ENCODE peak calls at places on chromosomes 7 and 10, in four cellular contexts. G is A673; Z is A549; L is effector memory CD4-positive, alpha-beta T cell. B is an unnamed sample.

GRCh38 chr7:157339777-157340677 is 3.2 kb downstream of the DNAJB6 start:
- DNase-seq in G (peak), Z (peak), L (peak), B (peak)

GRCh38 chr10:91652364-91652763 is 19.5 kb upstream of the PPP1R3C start:
- DNase-seq in G (peak), Z (peak), L (no peak), B (peak)

GRCh38 chr10:63515002-63515763 is 6.0 kb upstream of the REEP3 start:
- DNase-seq in G (peak), Z (no peak), L (no peak), B (no peak)

GRCh38 chr7:778271-778967 is 51.3 kb upstream of the PRKAR1B start:
- DNase-seq in G (peak), Z (no peak), L (no peak), B (no peak)

GRCh38 chr7:22195402-22195801 is 161.6 kb downstream of the RAPGEF5 start:
- DNase-seq in G (no peak), Z (no peak), L (no peak), B (no peak)

GRCh38 chr7:155027879-155028278 is 25.0 kb upstream of the PAXIP1 start:
- DNase-seq in G (no peak), Z (no peak), L (no peak), B (no peak)

GRCh38 chr7:45120-46090 is 147.0 kb upstream of the FAM20C start:
- DNase-seq in G (no peak), Z (no peak), L (no peak), B (no peak)

GRCh38 chr10:11180228-11180627 is 162.6 kb downstream of the CELF2 start:
- DNase-seq in G (no peak), Z (no peak), L (peak), B (no peak)

GRCh38 chr7:149826344-149827088 is 11.7 kb upstream of the ZNF862 start:
- DNase-seq in G (no peak), Z (no peak), L (no peak), B (no peak)

GRCh38 chr10:89502556-89502955 is 32.8 kb downstream of the SLC16A12 start:
- DNase-seq in G (no peak), Z (no peak), L (no peak), B (peak)

GRCh38 chr10:50740351-50740688 is 584 bp downstream of the ASAH2B start:
- DNase-seq in G (peak), Z (peak), L (no peak), B (peak)

GRCh38 chr10:61882621-61883375 is 18.7 kb upstream of the ARID5B start:
- DNase-seq in G (no peak), Z (no peak), L (no peak), B (peak)

GRCh38 chr7:1842321-1843221 is 172.5 kb downstream of the ELFN1 start:
- DNase-seq in G (no peak), Z (no peak), L (no peak), B (no peak)

GRCh38 chr10:97053285-97053684 is 132.5 kb downstream of the SLIT1 start:
- DNase-seq in G (no peak), Z (no peak), L (no peak), B (no peak)

GRCh38 chr7:129225206-129225930 is 538 bp downstream of the AHCYL2 start:
- DNase-seq in G (peak), Z (peak), L (no peak), B (peak)

GRCh38 chr7:129228633-129229032 is 3.8 kb downstream of the AHCYL2 start:
- DNase-seq in G (no peak), Z (no peak), L (no peak), B (no peak)

GRCh38 chr7:129224251-129225205 is at the start of gene AHCYL2:
- DNase-seq in G (peak), Z (peak), L (peak), B (peak)

GRCh38 chr7:129227646-129228578 is 3.1 kb downstream of the AHCYL2 start:
- DNase-seq in G (no peak), Z (no peak), L (no peak), B (no peak)

GRCh38 chr7:129225931-129226572 is 1.2 kb downstream of the AHCYL2 start:
- DNase-seq in G (peak), Z (no peak), L (no peak), B (no peak)
- H3K4me3 ChIP-seq in G (peak), Z (peak), L (peak), B (peak)

GRCh38 chr7:112411186-112411795 is 39.0 kb upstream of the IFRD1 start:
- DNase-seq in G (peak), Z (no peak), L (no peak), B (no peak)

GRCh38 chr7:112419543-112420130 is 30.6 kb upstream of the IFRD1 start:
- DNase-seq in G (no peak), Z (no peak), L (no peak), B (no peak)

GRCh38 chr7:112420236-112420945 is 29.9 kb upstream of the IFRD1 start:
- DNase-seq in G (no peak), Z (no peak), L (no peak), B (peak)

GRCh38 chr7:112414855-112415490 is 35.3 kb upstream of the IFRD1 start:
- DNase-seq in G (peak), Z (peak), L (no peak), B (no peak)

GRCh38 chr7:112416127-112416526 is 34.1 kb upstream of the IFRD1 start:
- DNase-seq in G (no peak), Z (no peak), L (no peak), B (no peak)
- H3K4me3 ChIP-seq in G (no peak), Z (no peak), L (no peak), B (no peak)

DNA sequence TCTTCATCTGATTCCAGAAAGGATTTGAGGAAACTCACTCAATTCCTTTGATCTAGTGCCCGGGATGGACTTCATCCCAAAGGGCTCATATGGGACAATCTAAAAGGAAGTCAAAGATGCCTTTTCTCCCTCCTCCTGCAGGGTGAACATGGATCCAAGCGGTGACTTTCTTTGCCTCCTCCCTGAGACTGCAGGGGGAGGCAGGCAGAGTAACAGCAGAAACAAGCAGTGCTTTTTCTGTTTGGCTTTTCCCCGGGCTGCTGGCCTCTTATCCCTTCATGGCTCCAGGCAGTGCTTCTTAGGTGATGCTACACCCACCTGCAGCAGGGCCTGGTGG is 10.0 kb upstream of the DNMBP start:
- DNase-seq in G (no peak), Z (peak), L (no peak), B (peak)
- H3K4me3 ChIP-seq in G (no peak), Z (peak), L (no peak), B (no peak)

GRCh38 chr10:75395955-75396860 is 5.4 kb downstream of the ZNF503 start:
- DNase-seq in G (no peak), Z (no peak), L (no peak), B (no peak)
- H3K4me3 ChIP-seq in G (no peak), Z (no peak), L (no peak), B (no peak)

GRCh38 chr10:29734640-29734979 is 99.8 kb upstream of the SVIL start:
- DNase-seq in G (no peak), Z (no peak), L (no peak), B (no peak)

GRCh38 chr10:29731760-29732159 is 97.0 kb upstream of the SVIL start:
- DNase-seq in G (no peak), Z (no peak), L (no peak), B (no peak)

GRCh38 chr10:29733323-29733722 is 98.6 kb upstream of the SVIL start:
- DNase-seq in G (no peak), Z (no peak), L (no peak), B (no peak)

GRCh38 chr10:29730969-29731368 is 96.2 kb upstream of the SVIL start:
- DNase-seq in G (no peak), Z (no peak), L (no peak), B (no peak)

GRCh38 chr10:29732918-29733317 is 98.1 kb upstream of the SVIL start:
- DNase-seq in G (no peak), Z (no peak), L (no peak), B (no peak)
- H3K4me3 ChIP-seq in G (no peak), Z (no peak), L (no peak), B (no peak)

B was measured in MG63.